ENCODE peak calls at places on chromosomes 5 and 9, in four cellular contexts. One of them, this sample, is unnamed.

GRCh38 chr9:88691096-88691495 is 156.1 kb downstream of the NXNL2 start:
- DNase-seq in fibroblast of mammary gland: no peak
- DNase-seq in Calu3: no peak
- DNase-seq in stimulated activated CD4-positive, alpha-beta T cell treated with anti-CD3 and anti-CD28 coated beads, Interleukin-2, amount 100 ng/mL, for 48 hours: no peak
- DNase-seq in this sample: no peak

GRCh38 chr5:150116667-150117395 is 30.5 kb upstream of the CSF1R start:
- DNase-seq in fibroblast of mammary gland: peak
- DNase-seq in Calu3: no peak
- DNase-seq in stimulated activated CD4-positive, alpha-beta T cell treated with anti-CD3 and anti-CD28 coated beads, Interleukin-2, amount 100 ng/mL, for 48 hours: no peak
- DNase-seq in this sample: no peak

GRCh38 chr9:136898483-136899100 is 12.3 kb downstream of the TRAF2 start:
- DNase-seq in fibroblast of mammary gland: no peak
- DNase-seq in Calu3: no peak
- DNase-seq in stimulated activated CD4-positive, alpha-beta T cell treated with anti-CD3 and anti-CD28 coated beads, Interleukin-2, amount 100 ng/mL, for 48 hours: no peak
- DNase-seq in this sample: no peak

GRCh38 chr5:60415443-60415842 is 284.5 kb downstream of the DEPDC1B start:
- DNase-seq in fibroblast of mammary gland: no peak
- DNase-seq in Calu3: no peak
- DNase-seq in stimulated activated CD4-positive, alpha-beta T cell treated with anti-CD3 and anti-CD28 coated beads, Interleukin-2, amount 100 ng/mL, for 48 hours: no peak
- DNase-seq in this sample: no peak

GRCh38 chr5:43917925-43918324 is 314.9 kb downstream of the NNT start:
- DNase-seq in fibroblast of mammary gland: no peak
- DNase-seq in Calu3: no peak
- DNase-seq in stimulated activated CD4-positive, alpha-beta T cell treated with anti-CD3 and anti-CD28 coated beads, Interleukin-2, amount 100 ng/mL, for 48 hours: no peak
- DNase-seq in this sample: no peak

GRCh38 chr9:77177894-77178794 is 810 bp downstream of the VPS13A start:
- DNase-seq in fibroblast of mammary gland: peak
- DNase-seq in Calu3: peak
- DNase-seq in stimulated activated CD4-positive, alpha-beta T cell treated with anti-CD3 and anti-CD28 coated beads, Interleukin-2, amount 100 ng/mL, for 48 hours: peak
- DNase-seq in this sample: peak

GRCh38 chr5:154788212-154788611 is 33.0 kb downstream of the LARP1 start:
- DNase-seq in fibroblast of mammary gland: no peak
- DNase-seq in Calu3: no peak
- DNase-seq in stimulated activated CD4-positive, alpha-beta T cell treated with anti-CD3 and anti-CD28 coated beads, Interleukin-2, amount 100 ng/mL, for 48 hours: no peak
- DNase-seq in this sample: no peak

GRCh38 chr9:127139775-127140174 is 17.3 kb upstream of the ANGPTL2 start:
- DNase-seq in fibroblast of mammary gland: no peak
- DNase-seq in Calu3: no peak
- DNase-seq in stimulated activated CD4-positive, alpha-beta T cell treated with anti-CD3 and anti-CD28 coated beads, Interleukin-2, amount 100 ng/mL, for 48 hours: no peak
- DNase-seq in this sample: no peak

GRCh38 chr5:177049285-177049684 is 26.8 kb downstream of the ZNF346 start:
- DNase-seq in fibroblast of mammary gland: no peak
- DNase-seq in Calu3: no peak
- DNase-seq in stimulated activated CD4-positive, alpha-beta T cell treated with anti-CD3 and anti-CD28 coated beads, Interleukin-2, amount 100 ng/mL, for 48 hours: no peak
- DNase-seq in this sample: peak

GRCh38 chr5:128264567-128264966 is 181.0 kb downstream of the SLC12A2 start:
- DNase-seq in fibroblast of mammary gland: no peak
- DNase-seq in Calu3: no peak
- DNase-seq in stimulated activated CD4-positive, alpha-beta T cell treated with anti-CD3 and anti-CD28 coated beads, Interleukin-2, amount 100 ng/mL, for 48 hours: no peak
- DNase-seq in this sample: no peak

GRCh38 chr9:76621011-76621410 is 143.2 kb upstream of the PCA3 start:
- DNase-seq in fibroblast of mammary gland: no peak
- DNase-seq in Calu3: no peak
- DNase-seq in stimulated activated CD4-positive, alpha-beta T cell treated with anti-CD3 and anti-CD28 coated beads, Interleukin-2, amount 100 ng/mL, for 48 hours: no peak
- DNase-seq in this sample: peak

GRCh38 chr5:74464512-74465209 is 175.9 kb downstream of the ENC1 start:
- DNase-seq in fibroblast of mammary gland: peak
- DNase-seq in Calu3: no peak
- DNase-seq in stimulated activated CD4-positive, alpha-beta T cell treated with anti-CD3 and anti-CD28 coated beads, Interleukin-2, amount 100 ng/mL, for 48 hours: no peak
- DNase-seq in this sample: peak

GRCh38 chr5:41009228-41009627 is 61.9 kb downstream of the MROH2B start:
- DNase-seq in fibroblast of mammary gland: peak
- DNase-seq in Calu3: peak
- DNase-seq in stimulated activated CD4-positive, alpha-beta T cell treated with anti-CD3 and anti-CD28 coated beads, Interleukin-2, amount 100 ng/mL, for 48 hours: no peak
- DNase-seq in this sample: no peak

GRCh38 chr5:55187370-55187769 is 14.4 kb upstream of the CDC20B start:
- DNase-seq in fibroblast of mammary gland: no peak
- DNase-seq in Calu3: peak
- DNase-seq in stimulated activated CD4-positive, alpha-beta T cell treated with anti-CD3 and anti-CD28 coated beads, Interleukin-2, amount 100 ng/mL, for 48 hours: no peak
- DNase-seq in this sample: peak

GRCh38 chr5:134432677-134433359 is 21.1 kb upstream of the CDKN2AIPNL start:
- DNase-seq in fibroblast of mammary gland: no peak
- DNase-seq in Calu3: no peak
- DNase-seq in stimulated activated CD4-positive, alpha-beta T cell treated with anti-CD3 and anti-CD28 coated beads, Interleukin-2, amount 100 ng/mL, for 48 hours: no peak
- DNase-seq in this sample: peak

GRCh38 chr5:103259705-103260355 is 1.3 kb downstream of the MACIR start:
- DNase-seq in fibroblast of mammary gland: peak
- DNase-seq in Calu3: no peak
- DNase-seq in stimulated activated CD4-positive, alpha-beta T cell treated with anti-CD3 and anti-CD28 coated beads, Interleukin-2, amount 100 ng/mL, for 48 hours: peak
- DNase-seq in this sample: peak

GRCh38 chr9:137382728-137383452 is 40.1 kb downstream of the EXD3 start:
- DNase-seq in fibroblast of mammary gland: no peak
- DNase-seq in Calu3: no peak
- DNase-seq in stimulated activated CD4-positive, alpha-beta T cell treated with anti-CD3 and anti-CD28 coated beads, Interleukin-2, amount 100 ng/mL, for 48 hours: no peak
- DNase-seq in this sample: no peak

GRCh38 chr5:35374584-35374983 is 144.3 kb upstream of the PRLR start:
- DNase-seq in fibroblast of mammary gland: no peak
- DNase-seq in Calu3: no peak
- DNase-seq in stimulated activated CD4-positive, alpha-beta T cell treated with anti-CD3 and anti-CD28 coated beads, Interleukin-2, amount 100 ng/mL, for 48 hours: no peak
- DNase-seq in this sample: no peak

GRCh38 chr9:120369608-120370220 is 210.3 kb downstream of the CDK5RAP2 start:
- DNase-seq in fibroblast of mammary gland: peak
- DNase-seq in Calu3: no peak
- DNase-seq in stimulated activated CD4-positive, alpha-beta T cell treated with anti-CD3 and anti-CD28 coated beads, Interleukin-2, amount 100 ng/mL, for 48 hours: no peak
- DNase-seq in this sample: peak

GRCh38 chr5:14309864-14310531 is 166.9 kb downstream of the TRIO start:
- DNase-seq in fibroblast of mammary gland: no peak
- DNase-seq in Calu3: no peak
- DNase-seq in stimulated activated CD4-positive, alpha-beta T cell treated with anti-CD3 and anti-CD28 coated beads, Interleukin-2, amount 100 ng/mL, for 48 hours: no peak
- DNase-seq in this sample: no peak

GRCh38 chr9:116547729-116548426 is 139.2 kb upstream of the TRIM32 start:
- DNase-seq in fibroblast of mammary gland: no peak
- DNase-seq in Calu3: no peak
- DNase-seq in stimulated activated CD4-positive, alpha-beta T cell treated with anti-CD3 and anti-CD28 coated beads, Interleukin-2, amount 100 ng/mL, for 48 hours: no peak
- DNase-seq in this sample: no peak

GRCh38 chr9:95808001-95808400 is 67.5 kb upstream of the ERCC6L2 start:
- DNase-seq in fibroblast of mammary gland: no peak
- DNase-seq in Calu3: no peak
- DNase-seq in stimulated activated CD4-positive, alpha-beta T cell treated with anti-CD3 and anti-CD28 coated beads, Interleukin-2, amount 100 ng/mL, for 48 hours: no peak
- DNase-seq in this sample: peak

GRCh38 chr5:71588533-71588885 is 1.4 kb downstream of the MCCC2 start:
- DNase-seq in fibroblast of mammary gland: no peak
- DNase-seq in Calu3: no peak
- DNase-seq in stimulated activated CD4-positive, alpha-beta T cell treated with anti-CD3 and anti-CD28 coated beads, Interleukin-2, amount 100 ng/mL, for 48 hours: no peak
- DNase-seq in this sample: no peak

GRCh38 chr5:13354611-13355010 is 589.9 kb downstream of the DNAH5 start:
- DNase-seq in fibroblast of mammary gland: peak
- DNase-seq in Calu3: no peak
- DNase-seq in stimulated activated CD4-positive, alpha-beta T cell treated with anti-CD3 and anti-CD28 coated beads, Interleukin-2, amount 100 ng/mL, for 48 hours: no peak
- DNase-seq in this sample: no peak

GRCh38 chr9:97601228-97601898 is 31.8 kb downstream of the TSTD2 start:
- DNase-seq in fibroblast of mammary gland: no peak
- DNase-seq in Calu3: no peak
- DNase-seq in stimulated activated CD4-positive, alpha-beta T cell treated with anti-CD3 and anti-CD28 coated beads, Interleukin-2, amount 100 ng/mL, for 48 hours: no peak
- DNase-seq in this sample: no peak

GRCh38 chr9:116998305-116998704 is 311.2 kb downstream of the TRIM32 start:
- DNase-seq in fibroblast of mammary gland: peak
- DNase-seq in Calu3: no peak
- DNase-seq in stimulated activated CD4-positive, alpha-beta T cell treated with anti-CD3 and anti-CD28 coated beads, Interleukin-2, amount 100 ng/mL, for 48 hours: no peak
- DNase-seq in this sample: peak

GRCh38 chr5:72788851-72789505 is 27.5 kb upstream of the TNPO1 start:
- DNase-seq in fibroblast of mammary gland: peak
- DNase-seq in Calu3: peak
- DNase-seq in stimulated activated CD4-positive, alpha-beta T cell treated with anti-CD3 and anti-CD28 coated beads, Interleukin-2, amount 100 ng/mL, for 48 hours: no peak
- DNase-seq in this sample: peak

GRCh38 chr5:158868570-158868969 is 231.1 kb downstream of the EBF1 start:
- DNase-seq in fibroblast of mammary gland: peak
- DNase-seq in Calu3: no peak
- DNase-seq in stimulated activated CD4-positive, alpha-beta T cell treated with anti-CD3 and anti-CD28 coated beads, Interleukin-2, amount 100 ng/mL, for 48 hours: no peak
- DNase-seq in this sample: peak

GRCh38 chr9:34675048-34675714 is 12.7 kb upstream of the CCL27 start:
- DNase-seq in fibroblast of mammary gland: peak
- DNase-seq in Calu3: peak
- DNase-seq in stimulated activated CD4-positive, alpha-beta T cell treated with anti-CD3 and anti-CD28 coated beads, Interleukin-2, amount 100 ng/mL, for 48 hours: peak
- DNase-seq in this sample: peak

GRCh38 chr5:104265531-104266130 is 703.0 kb upstream of the NUDT12 start:
- DNase-seq in fibroblast of mammary gland: no peak
- DNase-seq in Calu3: no peak
- DNase-seq in stimulated activated CD4-positive, alpha-beta T cell treated with anti-CD3 and anti-CD28 coated beads, Interleukin-2, amount 100 ng/mL, for 48 hours: no peak
- DNase-seq in this sample: no peak

GRCh38 chr5:150137997-150138396 is 17.6 kb downstream of the PDGFRB start:
- DNase-seq in fibroblast of mammary gland: peak
- DNase-seq in Calu3: no peak
- DNase-seq in stimulated activated CD4-positive, alpha-beta T cell treated with anti-CD3 and anti-CD28 coated beads, Interleukin-2, amount 100 ng/mL, for 48 hours: no peak
- DNase-seq in this sample: peak

GRCh38 chr9:136234597-136234996 is 11.0 kb downstream of the QSOX2 start:
- DNase-seq in fibroblast of mammary gland: no peak
- DNase-seq in Calu3: no peak
- DNase-seq in stimulated activated CD4-positive, alpha-beta T cell treated with anti-CD3 and anti-CD28 coated beads, Interleukin-2, amount 100 ng/mL, for 48 hours: no peak
- DNase-seq in this sample: no peak

GRCh38 chr9:127635198-127635735 is 23.2 kb downstream of the STXBP1 start:
- DNase-seq in fibroblast of mammary gland: no peak
- DNase-seq in Calu3: no peak
- DNase-seq in stimulated activated CD4-positive, alpha-beta T cell treated with anti-CD3 and anti-CD28 coated beads, Interleukin-2, amount 100 ng/mL, for 48 hours: no peak
- DNase-seq in this sample: peak

This sample was measured in choroid plexus epithelial cell.